ENCODE peak calls at places on chromosomes 16 and 17, in five cellular contexts. One of them, this sample, is unnamed.
A peak's percentile ranks its signal among the peaks of the same experiment; 100 is the strongest.

GRCh38 chr16:2827831-2828520 is 2.1 kb upstream of the ZG16B start:
- DNase-seq in hypothalamus: no peak
- DNase-seq in Right ventricle myocardium inferior: no peak
- DNase-seq in RPMI8226: no peak
- DNase-seq in neuronal stem cell: no peak
- DNase-seq in this sample: no peak

GRCh38 chr16:1923299-1924034 is 5.3 kb upstream of the HS3ST6 start:
- DNase-seq in hypothalamus: no peak
- DNase-seq in Right ventricle myocardium inferior: no peak
- DNase-seq in RPMI8226: no peak
- DNase-seq in neuronal stem cell: no peak
- DNase-seq in this sample: no peak

GRCh38 chr16:77897831-77898540 is 109.6 kb downstream of the VAT1L start:
- DNase-seq in hypothalamus: no peak
- DNase-seq in Right ventricle myocardium inferior: no peak
- DNase-seq in RPMI8226: no peak
- DNase-seq in neuronal stem cell: no peak
- DNase-seq in this sample: no peak

GRCh38 chr16:48156790-48157209 is 1.0 kb upstream of the ABCC12 start:
- DNase-seq in hypothalamus: peak; percentile 42
- DNase-seq in Right ventricle myocardium inferior: peak; percentile 92
- DNase-seq in RPMI8226: peak; percentile 85
- DNase-seq in neuronal stem cell: peak; percentile 73
- DNase-seq in this sample: peak; percentile 84

GRCh38 chr17:65656390-65657250 is 95.2 kb upstream of the AXIN2 start:
- DNase-seq in hypothalamus: no peak
- DNase-seq in Right ventricle myocardium inferior: no peak
- DNase-seq in RPMI8226: no peak
- DNase-seq in neuronal stem cell: no peak
- DNase-seq in this sample: no peak

GRCh38 chr17:64095144-64095882 is 34.6 kb downstream of the ERN1 start:
- DNase-seq in hypothalamus: no peak
- DNase-seq in Right ventricle myocardium inferior: no peak
- DNase-seq in RPMI8226: peak; percentile 73
- DNase-seq in neuronal stem cell: no peak
- DNase-seq in this sample: no peak

GRCh38 chr16:55657616-55658015 is 1.8 kb downstream of the SLC6A2 start:
- DNase-seq in hypothalamus: no peak
- DNase-seq in Right ventricle myocardium inferior: no peak
- DNase-seq in RPMI8226: no peak
- DNase-seq in neuronal stem cell: no peak
- DNase-seq in this sample: no peak

GRCh38 chr17:45235071-45236001 is 13.7 kb downstream of the FMNL1 start:
- DNase-seq in hypothalamus: no peak
- DNase-seq in Right ventricle myocardium inferior: peak; percentile 88
- DNase-seq in RPMI8226: peak; percentile 82
- DNase-seq in neuronal stem cell: peak; percentile 83
- DNase-seq in this sample: peak; percentile 83

GRCh38 chr17:77327181-77327565 is 186.4 kb downstream of the SEC14L1 start:
- DNase-seq in hypothalamus: no peak
- DNase-seq in Right ventricle myocardium inferior: no peak
- DNase-seq in RPMI8226: no peak
- DNase-seq in neuronal stem cell: no peak
- DNase-seq in this sample: no peak

GRCh38 chr16:648786-649589 is at the start of gene WDR90:
- DNase-seq in hypothalamus: peak; percentile 78
- DNase-seq in Right ventricle myocardium inferior: peak; percentile 97
- DNase-seq in RPMI8226: peak; percentile 99
- DNase-seq in neuronal stem cell: peak; percentile 86
- DNase-seq in this sample: peak; percentile 90